ENCODE peak calls at places on chromosomes 4 and X, in four cellular contexts. W is neuronal stem cell, T is trophoblast cell, U is H1. V is an unnamed sample.

GRCh38 chr4:71130827-71131603 is 137.6 kb downstream of the DCK start:
- DNase-seq in U (no peak), W (no peak), T (peak; percentile 7), V (peak; percentile 50)

GRCh38 chrX:7146026-7146702 is 1.3 kb upstream of the STS start:
- DNase-seq in W (no peak), U (no peak), T (peak; percentile 15), V (peak; percentile 18)

GRCh38 chr4:40475609-40476008 is 140.5 kb downstream of the CHRNA9 start:
- DNase-seq in T (no peak), W (no peak), U (no peak), V (no peak)

GRCh38 chr4:142727152-142727551 is 118.9 kb downstream of the INPP4B start:
- DNase-seq in W (no peak), T (no peak), U (no peak), V (no peak)

GRCh38 chrX:1385824-1386223 is 6.1 kb downstream of the SLC25A6 start:
- DNase-seq in U (peak; percentile 44), W (no peak), T (no peak), V (no peak)

GRCh38 chr4:67983333-67983732 is 20.0 kb upstream of the TMPRSS11A start:
- DNase-seq in T (no peak), W (no peak), U (no peak), V (no peak)

GRCh38 chrX:26032141-26032917 is 105.8 kb upstream of the MAGEB18 start:
- DNase-seq in U (no peak), W (no peak), T (no peak), V (no peak)

GRCh38 chr4:104420766-104421165 is 73.9 kb downstream of the CXXC4 start:
- DNase-seq in W (peak; percentile 49), U (no peak), T (peak; percentile 32), V (peak; percentile 24)

GRCh38 chr4:26272654-26273307 is 48.0 kb upstream of the RBPJ start:
- DNase-seq in U (no peak), W (no peak), T (no peak), V (peak; percentile 16)

GRCh38 chrX:74500067-74500466 is 78.8 kb downstream of the SLC16A2 start:
- DNase-seq in T (no peak), W (no peak), U (no peak), V (no peak)

GRCh38 chrX:18461431-18461830 is 36.0 kb downstream of the CDKL5 start:
- DNase-seq in U (no peak), T (no peak), W (no peak), V (peak; percentile 3)

GRCh38 chr4:8544741-8545438 is 35.3 kb upstream of the GPR78 start:
- DNase-seq in T (peak; percentile 89), U (no peak), W (no peak), V (peak; percentile 29)

GRCh38 chr4:76744253-76744921 is 153.6 kb downstream of the SOWAHB start:
- DNase-seq in W (no peak), U (no peak), T (no peak), V (peak; percentile 65)

GRCh38 chr4:123262080-123262479 is 134.5 kb upstream of the SPRY1 start:
- DNase-seq in T (no peak), U (no peak), W (no peak), V (no peak)

GRCh38 chr4:128455076-128455345 is 167.4 kb upstream of the PGRMC2 start:
- DNase-seq in W (no peak), U (no peak), T (no peak), V (no peak)

GRCh38 chr4:102466298-102466697 is 34.9 kb upstream of the NFKB1 start:
- DNase-seq in W (no peak), U (no peak), T (no peak), V (peak; percentile 48)

GRCh38 chrX:9927638-9928037 is 39.5 kb upstream of the CLDN34 start:
- DNase-seq in W (no peak), T (no peak), U (no peak), V (no peak)

GRCh38 chr4:142095886-142096605 is 459.7 kb downstream of the IL15 start:
- DNase-seq in T (no peak), W (no peak), U (no peak), V (peak; percentile 41)

GRCh38 chr4:158208931-158209640 is 1.2 kb upstream of the TMEM144 start:
- DNase-seq in U (no peak), T (no peak), W (no peak), V (peak; percentile 30)

GRCh38 chr4:165006886-165007285 is 24.9 kb upstream of the TRIM60 start:
- DNase-seq in U (no peak), W (no peak), T (no peak), V (no peak)

GRCh38 chr4:3862640-3863420 is 96.6 kb downstream of the ADRA2C start:
- DNase-seq in W (peak; percentile 51), T (no peak), U (peak; percentile 87), V (no peak)

GRCh38 chr4:56468097-56468422 is 643 bp downstream of the SRP72 start:
- DNase-seq in U (no peak), T (peak; percentile 56), W (no peak), V (no peak)

GRCh38 chr4:182584016-182584415 is 333.2 kb downstream of the DCTD start:
- DNase-seq in T (no peak), U (no peak), W (no peak), V (no peak)

GRCh38 chrX:44961817-44962607 is 89.0 kb downstream of the KDM6A start:
- DNase-seq in U (no peak), W (no peak), T (no peak), V (no peak)

GRCh38 chr4:46016306-46016705 is 107.5 kb downstream of the GABRG1 start:
- DNase-seq in T (no peak), W (peak; percentile 8), U (no peak), V (no peak)

GRCh38 chr4:13577660-13578059 is 33.4 kb upstream of the NKX3-2 start:
- DNase-seq in W (no peak), T (no peak), U (no peak), V (no peak)

GRCh38 chr4:95507147-95507546 is 41.6 kb downstream of the UNC5C start:
- DNase-seq in T (peak; percentile 15), U (no peak), W (no peak), V (peak; percentile 78)

GRCh38 chr4:6333301-6334202 is 63.9 kb downstream of the WFS1 start:
- DNase-seq in T (no peak), W (no peak), U (peak; percentile 67), V (no peak)

GRCh38 chr4:88159137-88159725 is 792 bp upstream of the ABCG2 start:
- DNase-seq in U (no peak), W (no peak), T (peak; percentile 43), V (no peak)

GRCh38 chr4:123304151-123305021 is 92.2 kb upstream of the SPRY1 start:
- DNase-seq in U (peak; percentile 63), T (no peak), W (peak; percentile 89), V (no peak)

GRCh38 chrX:30713061-30713525 is 59.9 kb downstream of the GK start:
- DNase-seq in T (peak; percentile 34), W (peak; percentile 3), U (peak; percentile 51), V (peak; percentile 61)

GRCh38 chr4:87985097-87985886 is 9.8 kb downstream of the SPP1 start:
- DNase-seq in U (peak; percentile 74), W (no peak), T (no peak), V (peak; percentile 64)

GRCh38 chr4:138175337-138175794 is 66.8 kb downstream of the SLC7A11 start:
- DNase-seq in T (no peak), U (no peak), W (no peak), V (peak; percentile 38)

GRCh38 chrX:103685396-103685795 is 1.1 kb downstream of the MORF4L2 start:
- DNase-seq in W (no peak), U (no peak), T (no peak), V (peak; percentile 32)

GRCh38 chr4:176920694-176921093 is 128.0 kb upstream of the VEGFC start:
- DNase-seq in W (no peak), T (no peak), U (no peak), V (peak; percentile 72)

GRCh38 chr4:18568600-18568999 is 547.0 kb upstream of the LCORL start:
- DNase-seq in T (no peak), U (no peak), W (no peak), V (peak; percentile 3)

GRCh38 chrX:120559799-120560198 is 963 bp downstream of the CUL4B start:
- DNase-seq in W (no peak), T (no peak), U (no peak), V (no peak)

GRCh38 chr4:2786152-2786671 is 6.7 kb upstream of the SH3BP2 start:
- DNase-seq in W (no peak), U (no peak), T (no peak), V (no peak)

GRCh38 chrX:140713174-140713539 is 3.6 kb downstream of the LINC00632 start:
- DNase-seq in U (no peak), T (no peak), W (no peak), V (no peak)
- H3K4me3 ChIP-seq in U (no peak overlapping the region), T (no peak overlapping the region), W (peak overlapping the region; percentile 7), V (no peak overlapping the region)

GRCh38 chrX:47316276-47317025 is 53.9 kb upstream of the ZNF157 start:
- DNase-seq in W (peak; percentile 80), T (no peak), U (peak; percentile 63), V (peak; percentile 40)
- H2BK12ac ChIP-seq in W (no peak overlapping the region), T (no peak overlapping the region), U (peak overlapping the region; percentile 94), V (no peak overlapping the region)

DNA sequence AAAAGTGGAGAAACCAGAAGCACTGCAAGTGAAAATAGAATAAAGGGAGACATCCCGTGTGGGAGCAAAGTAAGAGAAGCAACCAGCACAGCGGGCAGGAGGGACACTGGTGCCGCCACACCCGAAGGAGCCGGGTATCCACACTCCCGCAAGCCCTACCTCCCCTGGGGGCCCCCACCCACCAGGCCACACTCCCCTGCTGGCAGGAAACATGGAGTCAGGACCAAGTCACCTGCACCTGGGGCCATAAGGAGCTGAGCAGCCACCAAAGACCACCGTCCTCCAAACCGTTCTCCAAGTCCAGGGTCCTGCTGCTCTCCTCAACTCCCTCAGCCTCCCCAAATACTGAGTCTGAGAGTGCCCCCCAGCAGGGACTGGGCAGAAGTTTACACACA is 30.5 kb downstream of the FGFRL1 start:
- DNase-seq in U (no peak), T (no peak), W (no peak), V (no peak)
- H3K4me3 ChIP-seq in U (no peak overlapping the region), T (no peak overlapping the region), W (peak overlapping the region; percentile 5), V (peak overlapping the region; percentile 25)

GRCh38 chrX:48918644-48919340 is at the start of gene PIM2:
- DNase-seq in T (peak; percentile 82), W (peak; percentile 87), U (peak; percentile 82), V (peak; percentile 94)
- H2BK12ac ChIP-seq in T (no peak within 1 kb of the TSS), W (no peak within 1 kb of the TSS), U (peak within 1 kb of the TSS; percentile 84), V (no peak within 1 kb of the TSS)

GRCh38 chrX:154727418-154728323 is 23.2 kb downstream of the GAB3 start:
- DNase-seq in W (no peak), T (no peak), U (no peak), V (peak; percentile 61)
- H3K4me3 ChIP-seq in W (no peak overlapping the region), T (no peak overlapping the region), U (no peak overlapping the region), V (no peak overlapping the region)

V was measured in mesenchymal stem cell.